ENCODE peak calls at places on chromosomes 2 and 18, in eight cellular contexts. One of them, this sample, is unnamed.

GRCh38 chr2:210199186-210199765 is 26.0 kb downstream of the ACADL start:
- DNase-seq in activated CD8-positive, alpha-beta memory T cell treated with anti-CD3 and anti-CD28 coated beads for 1 hour: no peak
- DNase-seq in WTC11: no peak
- DNase-seq in activated T-cell treated with anti-CD3 and anti-CD28 coated beads, Interleukin-2, amount 50 U/mL, for 4 hours: no peak
- DNase-seq in stimulated activated CD4-positive, alpha-beta T cell treated with anti-CD3 and anti-CD28 coated beads, Interleukin-2, amount 100 ng/mL, for 48 hours: no peak
- DNase-seq in CD8-positive, alpha-beta memory T cell: peak
- DNase-seq in NCI-H345: peak
- DNase-seq in astrocyte of the cerebellum: peak
- DNase-seq in this sample: no peak

GRCh38 chr18:74493689-74494088 is 2.5 kb upstream of the CNDP2 start:
- DNase-seq in activated CD8-positive, alpha-beta memory T cell treated with anti-CD3 and anti-CD28 coated beads for 1 hour: peak
- DNase-seq in WTC11: peak
- DNase-seq in activated T-cell treated with anti-CD3 and anti-CD28 coated beads, Interleukin-2, amount 50 U/mL, for 4 hours: peak
- DNase-seq in stimulated activated CD4-positive, alpha-beta T cell treated with anti-CD3 and anti-CD28 coated beads, Interleukin-2, amount 100 ng/mL, for 48 hours: no peak
- DNase-seq in CD8-positive, alpha-beta memory T cell: peak
- DNase-seq in NCI-H345: peak
- DNase-seq in astrocyte of the cerebellum: peak
- DNase-seq in this sample: no peak

GRCh38 chr2:19408592-19408991 is 50.2 kb upstream of the OSR1 start:
- DNase-seq in activated CD8-positive, alpha-beta memory T cell treated with anti-CD3 and anti-CD28 coated beads for 1 hour: no peak
- DNase-seq in WTC11: no peak
- DNase-seq in activated T-cell treated with anti-CD3 and anti-CD28 coated beads, Interleukin-2, amount 50 U/mL, for 4 hours: no peak
- DNase-seq in stimulated activated CD4-positive, alpha-beta T cell treated with anti-CD3 and anti-CD28 coated beads, Interleukin-2, amount 100 ng/mL, for 48 hours: no peak
- DNase-seq in CD8-positive, alpha-beta memory T cell: no peak
- DNase-seq in NCI-H345: no peak
- DNase-seq in astrocyte of the cerebellum: no peak
- DNase-seq in this sample: no peak

GRCh38 chr2:239268082-239268481 is 132.7 kb downstream of the HDAC4 start:
- DNase-seq in activated CD8-positive, alpha-beta memory T cell treated with anti-CD3 and anti-CD28 coated beads for 1 hour: no peak
- DNase-seq in WTC11: no peak
- DNase-seq in activated T-cell treated with anti-CD3 and anti-CD28 coated beads, Interleukin-2, amount 50 U/mL, for 4 hours: no peak
- DNase-seq in stimulated activated CD4-positive, alpha-beta T cell treated with anti-CD3 and anti-CD28 coated beads, Interleukin-2, amount 100 ng/mL, for 48 hours: no peak
- DNase-seq in CD8-positive, alpha-beta memory T cell: no peak
- DNase-seq in NCI-H345: no peak
- DNase-seq in astrocyte of the cerebellum: no peak
- DNase-seq in this sample: no peak

GRCh38 chr2:146837857-146838256 is 1007.0 kb upstream of the ACVR2A start:
- DNase-seq in activated CD8-positive, alpha-beta memory T cell treated with anti-CD3 and anti-CD28 coated beads for 1 hour: no peak
- DNase-seq in WTC11: no peak
- DNase-seq in activated T-cell treated with anti-CD3 and anti-CD28 coated beads, Interleukin-2, amount 50 U/mL, for 4 hours: no peak
- DNase-seq in stimulated activated CD4-positive, alpha-beta T cell treated with anti-CD3 and anti-CD28 coated beads, Interleukin-2, amount 100 ng/mL, for 48 hours: no peak
- DNase-seq in CD8-positive, alpha-beta memory T cell: no peak
- DNase-seq in NCI-H345: peak
- DNase-seq in astrocyte of the cerebellum: peak
- DNase-seq in this sample: no peak

GRCh38 chr2:240983361-240983995 is 14.9 kb upstream of the SNED1 start:
- DNase-seq in activated CD8-positive, alpha-beta memory T cell treated with anti-CD3 and anti-CD28 coated beads for 1 hour: no peak
- DNase-seq in WTC11: peak
- DNase-seq in activated T-cell treated with anti-CD3 and anti-CD28 coated beads, Interleukin-2, amount 50 U/mL, for 4 hours: peak
- DNase-seq in stimulated activated CD4-positive, alpha-beta T cell treated with anti-CD3 and anti-CD28 coated beads, Interleukin-2, amount 100 ng/mL, for 48 hours: no peak
- DNase-seq in CD8-positive, alpha-beta memory T cell: peak
- DNase-seq in NCI-H345: peak
- DNase-seq in astrocyte of the cerebellum: no peak
- DNase-seq in this sample: no peak

GRCh38 chr2:152499411-152499810 is 164.4 kb downstream of the FMNL2 start:
- DNase-seq in activated CD8-positive, alpha-beta memory T cell treated with anti-CD3 and anti-CD28 coated beads for 1 hour: no peak
- DNase-seq in WTC11: no peak
- DNase-seq in activated T-cell treated with anti-CD3 and anti-CD28 coated beads, Interleukin-2, amount 50 U/mL, for 4 hours: no peak
- DNase-seq in stimulated activated CD4-positive, alpha-beta T cell treated with anti-CD3 and anti-CD28 coated beads, Interleukin-2, amount 100 ng/mL, for 48 hours: no peak
- DNase-seq in CD8-positive, alpha-beta memory T cell: no peak
- DNase-seq in NCI-H345: no peak
- DNase-seq in astrocyte of the cerebellum: no peak
- DNase-seq in this sample: no peak

GRCh38 chr2:181465686-181466375 is 8.6 kb downstream of the ITGA4 start:
- DNase-seq in activated CD8-positive, alpha-beta memory T cell treated with anti-CD3 and anti-CD28 coated beads for 1 hour: no peak
- DNase-seq in WTC11: no peak
- DNase-seq in activated T-cell treated with anti-CD3 and anti-CD28 coated beads, Interleukin-2, amount 50 U/mL, for 4 hours: no peak
- DNase-seq in stimulated activated CD4-positive, alpha-beta T cell treated with anti-CD3 and anti-CD28 coated beads, Interleukin-2, amount 100 ng/mL, for 48 hours: no peak
- DNase-seq in CD8-positive, alpha-beta memory T cell: no peak
- DNase-seq in NCI-H345: no peak
- DNase-seq in astrocyte of the cerebellum: peak
- DNase-seq in this sample: no peak

GRCh38 chr2:70946832-70947442 is 11.2 kb downstream of the ATP6V1B1 start:
- DNase-seq in activated CD8-positive, alpha-beta memory T cell treated with anti-CD3 and anti-CD28 coated beads for 1 hour: peak
- DNase-seq in WTC11: peak
- DNase-seq in activated T-cell treated with anti-CD3 and anti-CD28 coated beads, Interleukin-2, amount 50 U/mL, for 4 hours: peak
- DNase-seq in stimulated activated CD4-positive, alpha-beta T cell treated with anti-CD3 and anti-CD28 coated beads, Interleukin-2, amount 100 ng/mL, for 48 hours: peak
- DNase-seq in CD8-positive, alpha-beta memory T cell: peak
- DNase-seq in NCI-H345: peak
- DNase-seq in astrocyte of the cerebellum: peak
- DNase-seq in this sample: no peak

GRCh38 chr2:179311071-179311470 is 46.4 kb upstream of the SESTD1 start:
- DNase-seq in activated CD8-positive, alpha-beta memory T cell treated with anti-CD3 and anti-CD28 coated beads for 1 hour: no peak
- DNase-seq in WTC11: no peak
- DNase-seq in activated T-cell treated with anti-CD3 and anti-CD28 coated beads, Interleukin-2, amount 50 U/mL, for 4 hours: no peak
- DNase-seq in stimulated activated CD4-positive, alpha-beta T cell treated with anti-CD3 and anti-CD28 coated beads, Interleukin-2, amount 100 ng/mL, for 48 hours: no peak
- DNase-seq in CD8-positive, alpha-beta memory T cell: no peak
- DNase-seq in NCI-H345: no peak
- DNase-seq in astrocyte of the cerebellum: peak
- DNase-seq in this sample: peak

GRCh38 chr2:26724004-26724750 is 31.7 kb downstream of the KCNK3 start:
- DNase-seq in activated CD8-positive, alpha-beta memory T cell treated with anti-CD3 and anti-CD28 coated beads for 1 hour: no peak
- DNase-seq in WTC11: no peak
- DNase-seq in activated T-cell treated with anti-CD3 and anti-CD28 coated beads, Interleukin-2, amount 50 U/mL, for 4 hours: no peak
- DNase-seq in stimulated activated CD4-positive, alpha-beta T cell treated with anti-CD3 and anti-CD28 coated beads, Interleukin-2, amount 100 ng/mL, for 48 hours: no peak
- DNase-seq in CD8-positive, alpha-beta memory T cell: no peak
- DNase-seq in NCI-H345: no peak
- DNase-seq in astrocyte of the cerebellum: no peak
- DNase-seq in this sample: peak

GRCh38 chr18:22977847-22978701 is 44.9 kb downstream of the RBBP8 start:
- DNase-seq in activated CD8-positive, alpha-beta memory T cell treated with anti-CD3 and anti-CD28 coated beads for 1 hour: no peak
- DNase-seq in WTC11: no peak
- DNase-seq in activated T-cell treated with anti-CD3 and anti-CD28 coated beads, Interleukin-2, amount 50 U/mL, for 4 hours: no peak
- DNase-seq in stimulated activated CD4-positive, alpha-beta T cell treated with anti-CD3 and anti-CD28 coated beads, Interleukin-2, amount 100 ng/mL, for 48 hours: no peak
- DNase-seq in CD8-positive, alpha-beta memory T cell: no peak
- DNase-seq in NCI-H345: no peak
- DNase-seq in astrocyte of the cerebellum: peak
- DNase-seq in this sample: peak

GRCh38 chr2:188884051-188884450 is 90.1 kb upstream of the COL3A1 start:
- DNase-seq in activated CD8-positive, alpha-beta memory T cell treated with anti-CD3 and anti-CD28 coated beads for 1 hour: no peak
- DNase-seq in WTC11: no peak
- DNase-seq in activated T-cell treated with anti-CD3 and anti-CD28 coated beads, Interleukin-2, amount 50 U/mL, for 4 hours: no peak
- DNase-seq in stimulated activated CD4-positive, alpha-beta T cell treated with anti-CD3 and anti-CD28 coated beads, Interleukin-2, amount 100 ng/mL, for 48 hours: no peak
- DNase-seq in CD8-positive, alpha-beta memory T cell: no peak
- DNase-seq in NCI-H345: no peak
- DNase-seq in astrocyte of the cerebellum: peak
- DNase-seq in this sample: peak

GRCh38 chr18:55322176-55322735 is 265.7 kb downstream of the TCF4 start:
- DNase-seq in activated CD8-positive, alpha-beta memory T cell treated with anti-CD3 and anti-CD28 coated beads for 1 hour: no peak
- DNase-seq in WTC11: peak
- DNase-seq in activated T-cell treated with anti-CD3 and anti-CD28 coated beads, Interleukin-2, amount 50 U/mL, for 4 hours: no peak
- DNase-seq in stimulated activated CD4-positive, alpha-beta T cell treated with anti-CD3 and anti-CD28 coated beads, Interleukin-2, amount 100 ng/mL, for 48 hours: no peak
- DNase-seq in CD8-positive, alpha-beta memory T cell: no peak
- DNase-seq in NCI-H345: no peak
- DNase-seq in astrocyte of the cerebellum: peak
- DNase-seq in this sample: peak

GRCh38 chr2:66682476-66682875 is 247.6 kb downstream of the MEIS1 start:
- DNase-seq in activated CD8-positive, alpha-beta memory T cell treated with anti-CD3 and anti-CD28 coated beads for 1 hour: no peak
- DNase-seq in WTC11: no peak
- DNase-seq in activated T-cell treated with anti-CD3 and anti-CD28 coated beads, Interleukin-2, amount 50 U/mL, for 4 hours: no peak
- DNase-seq in stimulated activated CD4-positive, alpha-beta T cell treated with anti-CD3 and anti-CD28 coated beads, Interleukin-2, amount 100 ng/mL, for 48 hours: no peak
- DNase-seq in CD8-positive, alpha-beta memory T cell: no peak
- DNase-seq in NCI-H345: peak
- DNase-seq in astrocyte of the cerebellum: no peak
- DNase-seq in this sample: no peak